ENCODE peak calls at places on chromosomes 3 and 15, in six cellular contexts. J, T, E, Z, X and N are unnamed samples.

GRCh38 chr3:96712792-96713191 is 101.6 kb upstream of the EPHA6 start:
- DNase-seq in J (no peak), X (no peak), Z (no peak), E (no peak), T (no peak), N (no peak)

GRCh38 chr3:59286791-59287531 is 237.1 kb upstream of the CFAP20DC start:
- DNase-seq in X (no peak), E (no peak), T (no peak), J (no peak), Z (no peak), N (no peak)

GRCh38 chr3:146024260-146024659 is 136.7 kb downstream of the PLOD2 start:
- DNase-seq in T (no peak), E (no peak), Z (no peak), X (no peak), J (no peak), N (no peak)

GRCh38 chr3:32460031-32460749 is 42.5 kb downstream of the CMTM6 start:
- DNase-seq in T (peak; percentile 73), Z (no peak), J (no peak), E (no peak), X (no peak), N (peak; percentile 60)

GRCh38 chr15:65940618-65940909 is 71.3 kb downstream of the RAB11A start:
- DNase-seq in J (no peak), E (no peak), Z (no peak), X (no peak), T (no peak), N (no peak)

GRCh38 chr3:170027691-170028102 is 10.1 kb upstream of the GPR160 start:
- DNase-seq in Z (peak; percentile 25), X (no peak), T (no peak), E (no peak), J (no peak), N (no peak)

GRCh38 chr3:101725192-101725889 is 927 bp downstream of the CEP97 start:
- DNase-seq in J (no peak), X (no peak), Z (no peak), E (peak; percentile 11), T (peak; percentile 20), N (peak; percentile 55)

GRCh38 chr3:12442654-12443501 is 41.4 kb upstream of the TSEN2 start:
- DNase-seq in J (no peak), X (no peak), T (no peak), E (no peak), Z (no peak), N (no peak)

GRCh38 chr3:159858650-159859049 is 130.0 kb upstream of the IL12A start:
- DNase-seq in T (no peak), X (no peak), Z (no peak), E (no peak), J (no peak), N (no peak)

GRCh38 chr3:146152841-146153240 is 8.1 kb downstream of the PLOD2 start:
- DNase-seq in T (peak; percentile 12), J (no peak), X (no peak), Z (peak; percentile 67), E (no peak), N (no peak)

GRCh38 chr15:59485036-59485435 is 47.0 kb downstream of the FAM81A start:
- DNase-seq in T (no peak), J (no peak), Z (no peak), X (no peak), E (no peak), N (no peak)

DNA sequence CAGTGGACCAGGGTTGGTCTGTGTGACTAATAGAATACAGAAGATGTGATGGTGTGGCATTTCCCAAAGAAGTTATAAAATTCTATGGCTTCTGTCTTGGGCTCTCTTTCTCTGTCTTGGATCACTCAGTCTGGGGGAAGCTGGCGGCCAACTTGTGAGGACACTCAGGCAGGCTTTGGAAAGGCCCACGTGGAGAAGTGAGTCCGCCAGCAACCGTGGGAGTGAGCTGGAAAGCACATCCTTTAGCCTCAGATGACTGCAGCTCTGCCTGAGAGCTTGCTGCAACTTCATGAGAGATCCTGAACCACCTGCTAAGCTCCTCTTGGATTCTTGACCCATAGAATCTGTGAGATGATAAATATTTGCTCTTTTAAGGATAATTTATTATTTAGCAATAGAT is 72.0 kb upstream of the RASGRP1 start:
- DNase-seq in T (no peak), X (no peak), Z (no peak), J (no peak), E (no peak), N (no peak)
- TF ChIP-seq ATF3 in T (no peak), X (no peak), Z (no peak), J (no peak), E (no peak), N (no peak)

GRCh38 chr15:63752075-63752684 is 81.6 kb downstream of the HERC1 start:
- DNase-seq in E (peak; percentile 33), J (peak; percentile 60), X (peak; percentile 23), Z (peak; percentile 61), T (no peak), N (no peak)

GRCh38 chr15:63752979-63753378 is 80.8 kb downstream of the HERC1 start:
- DNase-seq in E (no peak), Z (no peak), J (no peak), T (no peak), X (no peak), N (no peak)

GRCh38 chr15:63755162-63755561 is 78.6 kb downstream of the HERC1 start:
- DNase-seq in T (no peak), Z (no peak), E (no peak), J (no peak), X (no peak), N (no peak)

GRCh38 chr15:63749330-63749942 is 84.3 kb downstream of the HERC1 start:
- DNase-seq in Z (no peak), T (no peak), X (no peak), E (no peak), J (no peak), N (no peak)
- TF ChIP-seq ATF3 in Z (no peak), T (no peak), X (no peak), E (no peak), J (no peak), N (no peak)

GRCh38 chr3:108403921-108404320 is 106.5 kb downstream of the MYH15 start:
- DNase-seq in E (no peak), T (no peak), X (no peak), J (no peak), Z (no peak), N (no peak)

GRCh38 chr3:108407858-108408257 is 102.5 kb downstream of the MYH15 start:
- DNase-seq in J (no peak), X (no peak), T (no peak), Z (no peak), E (no peak), N (no peak)

GRCh38 chr3:108404409-108404808 is 106.0 kb downstream of the MYH15 start:
- DNase-seq in Z (no peak), E (no peak), T (no peak), X (no peak), J (no peak), N (no peak)

GRCh38 chr3:108406661-108407206 is 103.7 kb downstream of the MYH15 start:
- DNase-seq in J (peak; percentile 52), E (peak; percentile 36), X (peak; percentile 68), T (no peak), Z (peak; percentile 71), N (no peak)

GRCh38 chr3:108406063-108406660 is 104.2 kb downstream of the MYH15 start:
- DNase-seq in J (no peak), X (no peak), Z (no peak), E (no peak), T (no peak), N (no peak)
- TF ChIP-seq ATF3 in J (no peak), X (no peak), Z (no peak), E (no peak), T (no peak), N (no peak)

GRCh38 chr3:134836921-134837320 is 41.9 kb downstream of the EPHB1 start:
- DNase-seq in Z (no peak), T (no peak), X (no peak), E (no peak), J (no peak), N (no peak)

GRCh38 chr3:134832585-134832984 is 37.5 kb downstream of the EPHB1 start:
- DNase-seq in E (no peak), Z (no peak), J (no peak), T (no peak), X (no peak), N (no peak)

GRCh38 chr3:134838599-134838998 is 43.5 kb downstream of the EPHB1 start:
- DNase-seq in Z (no peak), E (peak; percentile 14), T (no peak), X (no peak), J (no peak), N (no peak)

GRCh38 chr3:134829716-134830115 is 34.7 kb downstream of the EPHB1 start:
- DNase-seq in T (no peak), Z (no peak), E (no peak), J (no peak), X (no peak), N (no peak)

DNA sequence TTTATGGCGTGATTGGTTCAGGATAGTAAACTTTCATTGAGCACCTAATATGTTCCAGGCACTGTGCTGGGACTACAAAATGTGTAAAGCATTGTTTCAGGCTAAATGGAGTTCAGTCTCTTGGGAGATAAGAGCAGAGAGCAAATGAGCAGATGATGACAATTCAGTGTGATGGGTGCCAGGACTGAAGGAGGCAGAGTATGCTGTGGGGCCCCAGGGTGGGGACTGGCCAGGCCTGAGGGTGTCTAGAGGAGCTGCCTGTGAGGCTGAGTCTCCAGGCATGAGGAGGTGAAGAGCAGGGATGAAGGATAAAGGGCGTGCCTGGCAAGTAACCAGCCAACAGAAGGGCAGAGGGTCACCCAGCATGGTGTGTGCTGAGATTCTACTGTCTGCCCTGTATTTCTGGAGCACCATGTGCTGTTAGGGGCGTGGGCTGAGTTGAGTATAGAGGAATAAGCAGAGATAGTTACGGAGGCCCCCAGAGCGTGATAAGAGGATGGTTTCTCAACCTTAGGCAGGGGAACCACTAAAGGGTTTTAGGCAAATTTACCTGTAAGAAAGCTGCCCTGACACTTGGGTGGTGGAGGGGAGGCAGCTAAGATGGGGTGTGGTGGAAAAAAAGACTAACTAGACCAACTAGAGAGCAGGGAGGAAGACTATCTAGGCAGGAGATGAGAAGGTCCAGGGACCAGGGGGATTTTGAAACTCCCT is 38.5 kb downstream of the EPHB1 start:
- DNase-seq in E (no peak), Z (no peak), T (no peak), J (no peak), X (no peak), N (no peak)
- TF ChIP-seq ATF3 in E (no peak), Z (no peak), T (no peak), J (no peak), X (no peak), N (no peak)

GRCh38 chr3:177335728-177336127 is 138.4 kb upstream of the TBL1XR1 start:
- DNase-seq in E (no peak), T (no peak), X (no peak), J (no peak), Z (no peak), N (no peak)
- TF ChIP-seq ATF3 in E (no peak), T (no peak), X (no peak), J (no peak), Z (no peak), N (no peak)

GRCh38 chr3:185997130-185997529 is 59.3 kb upstream of the TRA2B start:
- DNase-seq in Z (no peak), J (no peak), E (no peak), X (no peak), T (no peak), N (no peak)
- TF ChIP-seq ATF3 in Z (no peak), J (no peak), E (no peak), X (no peak), T (no peak), N (no peak)

GRCh38 chr3:43346990-43347749 is 60.8 kb downstream of the SNRK start:
- DNase-seq in X (no peak), E (no peak), Z (no peak), T (no peak), J (no peak), N (no peak)
- TF ChIP-seq ATF3 in X (no peak), E (no peak), Z (no peak), T (no peak), J (no peak), N (no peak)